ENCODE peak calls at places on chromosomes 4 and X, in four cellular contexts. N, F, O and B are unnamed samples.

GRCh38 chrX:107686792-107687191 is 58.5 kb downstream of the PRPS1 start:
- DNase-seq in N (no peak), F (no peak), O (no peak), B (no peak)

GRCh38 chr4:62814510-62815047 is 1594.7 kb downstream of the TECRL start:
- DNase-seq in N (no peak), F (no peak), O (no peak), B (no peak)

GRCh38 chrX:98068210-98068609 is 1184.5 kb downstream of the RPA4 start:
- DNase-seq in N (no peak), F (no peak), O (no peak), B (no peak)

GRCh38 chr4:87353592-87353991 is 30.9 kb upstream of the HSD17B13 start:
- DNase-seq in N (no peak), F (peak; percentile 61), O (peak; percentile 19), B (no peak)

GRCh38 chr4:113636877-113637276 is 124.7 kb downstream of the CAMK2D start:
- DNase-seq in N (no peak), F (peak; percentile 78), O (peak; percentile 27), B (no peak)

GRCh38 chr4:181952478-181952877 is 290.7 kb upstream of the TENM3 start:
- DNase-seq in N (peak; percentile 25), F (no peak), O (no peak), B (peak; percentile 70)

GRCh38 chrX:11209798-11210197 is 83.4 kb upstream of the AMELX start:
- DNase-seq in N (no peak), F (no peak), O (no peak), B (no peak)

GRCh38 chr4:787561-787981 is 38.4 kb downstream of the CPLX1 start:
- DNase-seq in N (no peak), F (no peak), O (no peak), B (no peak)

GRCh38 chr4:86840858-86841257 is 8.3 kb downstream of the SLC10A6 start:
- DNase-seq in N (no peak), F (no peak), O (no peak), B (no peak)

GRCh38 chr4:15794905-15795304 is 16.8 kb downstream of the CD38 start:
- DNase-seq in N (no peak), F (no peak), O (no peak), B (no peak)

GRCh38 chrX:40471965-40472648 is 108.7 kb upstream of the ATP6AP2 start:
- DNase-seq in N (peak; percentile 37), F (peak; percentile 63), O (peak; percentile 24), B (peak; percentile 42)

GRCh38 chr4:126513596-126513995 is 1119.2 kb upstream of the INTU start:
- DNase-seq in N (no peak), F (no peak), O (no peak), B (no peak)

GRCh38 chr4:112403072-112403945 is 106.1 kb downstream of the ALPK1 start:
- DNase-seq in N (no peak), F (no peak), O (no peak), B (no peak)

GRCh38 chr4:153212755-153213154 is 8.5 kb downstream of the TRIM2 start:
- DNase-seq in N (no peak), F (no peak), O (peak; percentile 21), B (no peak)

GRCh38 chr4:37981844-37982720 is 21.9 kb downstream of the PTTG2 start:
- DNase-seq in N (no peak), F (no peak), O (no peak), B (no peak)

GRCh38 chrX:42151808-42152207 is 228.5 kb upstream of the CASK start:
- DNase-seq in N (no peak), F (no peak), O (no peak), B (no peak)

GRCh38 chr4:123037809-123038208 is 115.4 kb upstream of the NUDT6 start:
- DNase-seq in N (no peak), F (no peak), O (no peak), B (no peak)

GRCh38 chr4:159495515-159496236 is 392.8 kb downstream of the RAPGEF2 start:
- DNase-seq in N (no peak), F (no peak), O (no peak), B (no peak)

GRCh38 chr4:150082241-150082640 is 4.0 kb downstream of the DCLK2 start:
- DNase-seq in N (no peak), F (peak; percentile 77), O (no peak), B (no peak)